ENCODE peak calls at places on chromosomes 11 and 22, in eight cellular contexts. W, K, F, D, U, X, S and N are unnamed samples.

GRCh38 chr11:67558084-67558772 is 25.4 kb upstream of the GSTP1 start:
- DNase-seq in X (no peak), S (peak; percentile 82), U (peak; percentile 24), F (peak; percentile 77), K (no peak), W (no peak), D (no peak), N (no peak)

GRCh38 chr11:57978686-57979531 is 44.8 kb upstream of the OR9Q1 start:
- DNase-seq in D (no peak), K (no peak), F (no peak), X (no peak), U (no peak), S (no peak), W (no peak), N (no peak)

GRCh38 chr22:45996241-45997076 is 19.5 kb upstream of the WNT7B start:
- DNase-seq in X (no peak), D (no peak), S (peak; percentile 92), K (no peak), W (no peak), F (no peak), U (no peak), N (peak; percentile 75)

GRCh38 chr11:124864176-124864891 is 898 bp upstream of the ROBO3 start:
- DNase-seq in U (no peak), X (no peak), W (no peak), S (no peak), F (no peak), K (no peak), D (no peak), N (no peak)

GRCh38 chr11:18912883-18913282 is 26.3 kb downstream of the MRGPRX1 start:
- DNase-seq in D (no peak), F (no peak), X (no peak), K (no peak), S (no peak), U (no peak), W (no peak), N (no peak)

GRCh38 chr11:20131744-20132666 is 28.3 kb downstream of the DBX1 start:
- DNase-seq in S (peak; percentile 67), U (peak; percentile 72), W (peak; percentile 13), F (peak; percentile 72), K (peak; percentile 67), X (peak; percentile 24), D (peak; percentile 9), N (no peak)

GRCh38 chr11:128666397-128666796 is 27.5 kb upstream of the FLI1 start:
- DNase-seq in D (no peak), F (no peak), S (no peak), X (no peak), U (no peak), W (no peak), K (no peak), N (no peak)

GRCh38 chr11:17846852-17847453 is 112.4 kb downstream of the KCNC1 start:
- DNase-seq in X (no peak), W (no peak), K (no peak), F (no peak), S (no peak), D (no peak), U (peak; percentile 53), N (peak; percentile 19)

GRCh38 chr11:134483291-134483690 is 71.2 kb upstream of the B3GAT1 start:
- DNase-seq in U (no peak), K (no peak), W (no peak), D (no peak), F (no peak), S (no peak), X (no peak), N (no peak)